ENCODE peak calls at places on chromosomes 12 and 14, in seven cellular contexts. N is AG08395; T is M059J; L is body of pancreas; V is A549; B is IMR-90; Y is activated CD4-positive, alpha-beta memory T cell treated with anti-CD3 and anti-CD28 coated beads, Interleukin-2, amount 10 ng/mL, durations not matched to agents 7 days and 5 days. W is an unnamed sample.

GRCh38 chr12:22672951-22673350 is 48.0 kb downstream of the ETNK1 start:
- DNase-seq in N (peak; percentile 78), T (peak; percentile 71), L (no peak), V (no peak), B (peak; percentile 79), Y (no peak), W (no peak)

GRCh38 chr12:77273898-77274297 is 208.5 kb upstream of the E2F7 start:
- DNase-seq in N (no peak), T (no peak), L (no peak), V (no peak), B (no peak), Y (no peak), W (no peak)

GRCh38 chr12:119444462-119445044 is 110.0 kb downstream of the CCDC60 start:
- DNase-seq in N (no peak), T (peak; percentile 61), L (peak; percentile 23), V (peak; percentile 46), B (no peak), Y (peak; percentile 57), W (peak; percentile 77)

GRCh38 chr14:62138593-62138992 is 376.4 kb downstream of the SNAPC1 start:
- DNase-seq in N (no peak), T (peak; percentile 22), L (peak; percentile 4), V (no peak), B (peak; percentile 21), Y (no peak), W (no peak)

GRCh38 chr12:2891240-2892053 is 756 bp downstream of the TULP3 start:
- DNase-seq in N (peak; percentile 38), T (peak; percentile 77), L (peak; percentile 57), V (peak; percentile 38), B (peak; percentile 61), Y (peak; percentile 35), W (peak; percentile 18)

GRCh38 chr12:117261267-117261666 is 71.0 kb upstream of the FBXO21 start:
- DNase-seq in N (no peak), T (peak; percentile 68), L (no peak), V (no peak), B (no peak), Y (no peak), W (no peak)

GRCh38 chr12:19129121-19129485 is 430 bp upstream of the PLEKHA5 start:
- DNase-seq in N (no peak), T (peak; percentile 29), L (no peak), V (no peak), B (peak; percentile 29), Y (no peak), W (no peak)

GRCh38 chr12:22082190-22082701 is 36.2 kb downstream of the CMAS start:
- DNase-seq in N (no peak), T (no peak), L (no peak), V (no peak), B (no peak), Y (no peak), W (peak; percentile 86)

GRCh38 chr12:91542048-91542447 is 359.4 kb upstream of the DCN start:
- DNase-seq in N (no peak), T (no peak), L (no peak), V (no peak), B (no peak), Y (no peak), W (no peak)

GRCh38 chr12:54558311-54558710 is 8.9 kb downstream of the PDE1B start:
- DNase-seq in N (no peak), T (no peak), L (no peak), V (no peak), B (no peak), Y (no peak), W (no peak)

GRCh38 chr12:53749986-53750811 is 1.6 kb downstream of the CISTR start:
- DNase-seq in N (no peak), T (no peak), L (no peak), V (no peak), B (no peak), Y (no peak), W (no peak)

GRCh38 chr12:75699728-75700496 is 188.5 kb upstream of the KRR1 start:
- DNase-seq in N (no peak), T (peak; percentile 51), L (peak; percentile 24), V (no peak), B (peak; percentile 67), Y (no peak), W (peak; percentile 57)

GRCh38 chr14:50763386-50764007 is 67.5 kb downstream of the NIN start:
- DNase-seq in N (peak; percentile 71), T (peak; percentile 97), L (peak; percentile 82), V (no peak), B (peak; percentile 74), Y (no peak), W (no peak)

GRCh38 chr12:31650927-31651326 is 8.6 kb upstream of the ETFBKMT start:
- DNase-seq in N (no peak), T (peak; percentile 78), L (peak; percentile 55), V (no peak), B (no peak), Y (no peak), W (no peak)

GRCh38 chr14:37428954-37429353 is 166.1 kb downstream of the FOXA1 start:
- DNase-seq in N (no peak), T (no peak), L (no peak), V (no peak), B (no peak), Y (no peak), W (no peak)

GRCh38 chr12:115149685-115150378 is 465.9 kb upstream of the TBX3 start:
- DNase-seq in N (peak; percentile 80), T (peak; percentile 99), L (no peak), V (no peak), B (peak; percentile 99), Y (no peak), W (no peak)

GRCh38 chr14:36508418-36509051 is 11.5 kb downstream of the NKX2-1 start:
- DNase-seq in N (no peak), T (no peak), L (no peak), V (no peak), B (no peak), Y (no peak), W (no peak)

GRCh38 chr12:43069768-43070221 is 480.2 kb upstream of the PRICKLE1 start:
- DNase-seq in N (no peak), T (no peak), L (peak; percentile 52), V (no peak), B (peak; percentile 12), Y (no peak), W (no peak)

GRCh38 chr12:110042260-110042659 is 6.1 kb downstream of the C12orf76 start:
- DNase-seq in N (no peak), T (no peak), L (peak; percentile 41), V (no peak), B (no peak), Y (no peak), W (no peak)